ENCODE peak calls at places on chromosomes 13 and 19, in nine cellular contexts. W, P, S, N, E, O, H, Z and Y are unnamed samples.

GRCh38 chr13:23212621-23213020 is 31.8 kb downstream of the SGCG start:
- DNase-seq in N (no peak), W (peak), O (no peak), E (no peak), H (no peak), Z (no peak), S (no peak), P (no peak), Y (no peak)

GRCh38 chr13:88086577-88086976 is 415.4 kb downstream of the SLITRK5 start:
- DNase-seq in S (no peak), P (no peak), O (no peak), E (no peak), N (no peak), W (peak), Z (no peak), H (no peak), Y (no peak)

GRCh38 chr13:52195052-52195837 is 35.8 kb upstream of the NEK3 start:
- DNase-seq in Z (peak), N (no peak), H (peak), P (no peak), W (peak), S (peak), O (peak), E (no peak), Y (no peak)

GRCh38 chr19:32537626-32538025 is 43.4 kb upstream of the PDCD5 start:
- DNase-seq in S (no peak), E (no peak), P (no peak), O (no peak), H (no peak), W (peak), Z (no peak), N (no peak), Y (no peak)

GRCh38 chr19:48611872-48612271 is 3.0 kb downstream of the FAM83E start:
- DNase-seq in P (no peak), N (no peak), W (no peak), S (no peak), Z (no peak), H (no peak), E (no peak), O (no peak), Y (no peak)

GRCh38 chr19:34172661-34173144 is 399 bp downstream of the LSM14A start:
- DNase-seq in P (no peak), O (no peak), N (peak), W (peak), E (peak), H (no peak), S (no peak), Z (peak), Y (no peak)

GRCh38 chr13:33756929-33757328 is 61.0 kb upstream of the RFC3 start:
- DNase-seq in W (no peak), Z (no peak), N (no peak), S (no peak), H (no peak), P (no peak), O (no peak), E (no peak), Y (no peak)

GRCh38 chr13:94825507-94825906 is 113.2 kb upstream of the SOX21 start:
- DNase-seq in O (no peak), P (no peak), H (peak), Z (no peak), N (no peak), W (peak), E (no peak), S (no peak), Y (no peak)

GRCh38 chr13:76216729-76217128 is 580.6 kb downstream of the LMO7 start:
- DNase-seq in E (no peak), Z (no peak), N (no peak), H (no peak), S (peak), P (no peak), O (no peak), W (no peak), Y (no peak)

GRCh38 chr13:64074989-64075474 is 2659.4 kb upstream of the PCDH20 start:
- DNase-seq in Z (no peak), H (no peak), O (no peak), W (no peak), P (peak), E (peak), S (peak), N (no peak), Y (no peak)

GRCh38 chr19:22595918-22596341 is 38.2 kb upstream of the ZNF492 start:
- DNase-seq in P (no peak), N (no peak), S (no peak), O (no peak), Z (no peak), E (no peak), W (no peak), H (no peak), Y (no peak)

GRCh38 chr19:14555918-14556661 is 15.8 kb downstream of the NDUFB7 start:
- DNase-seq in O (peak), W (peak), P (peak), Z (peak), E (no peak), S (no peak), N (no peak), H (peak), Y (no peak)

GRCh38 chr13:99653526-99653925 is 152.3 kb downstream of the TM9SF2 start:
- DNase-seq in H (no peak), W (no peak), N (no peak), O (no peak), E (no peak), S (no peak), P (no peak), Z (no peak), Y (no peak)

GRCh38 chr13:74910399-74910798 is 571.6 kb downstream of the TBC1D4 start:
- DNase-seq in E (no peak), H (no peak), S (no peak), N (no peak), W (no peak), O (no peak), P (no peak), Z (no peak), Y (no peak)

GRCh38 chr19:55259540-55260210 is 858 bp upstream of the PPP6R1 start:
- DNase-seq in Z (no peak), S (no peak), E (no peak), N (no peak), P (no peak), O (no peak), W (no peak), H (no peak), Y (no peak)

GRCh38 chr19:38709671-38710415 is 34.4 kb downstream of the CAPN12 start:
- DNase-seq in W (no peak), Z (no peak), P (no peak), E (no peak), S (no peak), O (no peak), N (no peak), H (no peak), Y (no peak)

GRCh38 chr13:90839061-90839460 is 508.4 kb upstream of the MIR17HG start:
- DNase-seq in W (no peak), H (no peak), N (no peak), P (no peak), Z (no peak), E (no peak), S (no peak), O (no peak), Y (no peak)

GRCh38 chr19:4633140-4633967 is 6.0 kb upstream of the TNFAIP8L1 start:
- DNase-seq in H (peak), P (peak), Z (peak), O (peak), N (peak), S (peak), W (peak), E (peak), Y (peak)

GRCh38 chr19:23437901-23438300 is 42.6 kb upstream of the ZNF91 start:
- DNase-seq in S (no peak), N (no peak), E (no peak), Z (no peak), P (no peak), H (no peak), W (no peak), O (no peak), Y (no peak)

GRCh38 chr13:110447058-110447511 is 114.4 kb downstream of the RAB20 start:
- DNase-seq in E (no peak), H (no peak), W (no peak), N (no peak), Z (no peak), S (no peak), O (no peak), P (no peak), Y (no peak)

GRCh38 chr19:41116261-41116660 is 2.0 kb downstream of the CYP2F1 start:
- DNase-seq in N (no peak), W (no peak), P (no peak), Z (no peak), S (no peak), E (no peak), O (no peak), H (no peak), Y (no peak)

GRCh38 chr13:43383488-43384165 is 360.2 kb downstream of the DNAJC15 start:
- DNase-seq in E (no peak), S (no peak), O (no peak), Z (no peak), W (no peak), N (no peak), P (no peak), H (no peak), Y (no peak)

GRCh38 chr19:15038304-15038703 is 11.0 kb upstream of the CASP14 start:
- DNase-seq in W (no peak), H (no peak), Z (no peak), N (no peak), S (no peak), E (no peak), O (no peak), P (no peak), Y (no peak)

GRCh38 chr13:28585557-28585956 is 73.4 kb upstream of the POMP start:
- DNase-seq in W (no peak), E (no peak), H (no peak), P (no peak), O (no peak), Z (no peak), N (no peak), S (no peak), Y (no peak)

GRCh38 chr13:112012004-112012704 is 54.8 kb upstream of the SOX1 start:
- DNase-seq in W (no peak), P (no peak), Z (no peak), S (no peak), H (no peak), E (no peak), O (no peak), N (no peak), Y (no peak)

GRCh38 chr13:50426932-50427331 is 411.7 kb downstream of the KCNRG start:
- DNase-seq in N (no peak), H (no peak), O (no peak), Z (no peak), W (no peak), P (no peak), E (no peak), S (no peak), Y (no peak)

GRCh38 chr13:24664726-24665409 is 15.3 kb upstream of the ATP12A start:
- DNase-seq in H (no peak), Z (no peak), E (no peak), P (no peak), N (no peak), W (peak), O (no peak), S (no peak), Y (no peak)

GRCh38 chr13:102555914-102556553 is 40.8 kb upstream of the TPP2 start:
- DNase-seq in W (peak), E (peak), Z (peak), P (peak), S (peak), N (no peak), H (peak), O (peak), Y (peak)

GRCh38 chr13:85725433-85725832 is 73.8 kb downstream of the SLITRK6 start:
- DNase-seq in W (no peak), E (no peak), H (no peak), Z (no peak), N (no peak), O (no peak), P (no peak), S (no peak), Y (no peak)

GRCh38 chr13:34842466-34842865 is 99.6 kb upstream of the NBEA start:
- DNase-seq in E (peak), H (no peak), W (no peak), N (no peak), O (no peak), S (no peak), Z (no peak), P (no peak), Y (no peak)